ENCODE peak calls at places on chromosome 9, in four cellular contexts. K is K562, O is stomach, R is GM23338. C is an unnamed sample.

GRCh38 chr9:131270171-131271015 is 5.9 kb downstream of the FAM78A start:
- DNase-seq in R (no peak), K (peak; percentile 93), O (peak; percentile 46), C (peak; percentile 42)

GRCh38 chr9:34520505-34521385 is 2.0 kb downstream of the ENHO start:
- DNase-seq in R (no peak), O (no peak), K (no peak), C (no peak)

GRCh38 chr9:137524161-137524560 is 26.0 kb downstream of the PNPLA7 start:
- DNase-seq in O (no peak), R (no peak), K (no peak), C (no peak)

GRCh38 chr9:97046228-97046627 is 7.3 kb upstream of the CTSV start:
- DNase-seq in K (no peak), R (peak; percentile 80), O (peak; percentile 76), C (peak; percentile 79)

GRCh38 chr9:37437616-37438015 is 15.1 kb downstream of the GRHPR start:
- DNase-seq in R (no peak), K (no peak), O (no peak), C (no peak)

GRCh38 chr9:21549251-21549765 is 67.2 kb upstream of the IFNE start:
- DNase-seq in K (no peak), O (peak; percentile 47), R (no peak), C (no peak)

GRCh38 chr9:108270041-108270440 is 585.7 kb downstream of the ACTL7B start:
- DNase-seq in O (no peak), K (peak; percentile 14), R (no peak), C (no peak)

GRCh38 chr9:95107976-95108375 is 209.5 kb downstream of the FANCC start:
- DNase-seq in K (no peak), R (no peak), O (no peak), C (no peak)

GRCh38 chr9:137316012-137316981 is 14.2 kb upstream of the NRARP start:
- DNase-seq in O (peak; percentile 59), K (peak; percentile 95), R (peak; percentile 74), C (peak; percentile 55)

GRCh38 chr9:109967651-109968331 is 187.8 kb downstream of the PALM2AKAP2 start:
- DNase-seq in K (no peak), O (no peak), R (no peak), C (no peak)
- TF ChIP-seq POLR2AphosphoS5 in K (no peak), O (no peak), R (no peak), C (no peak)

DNA sequence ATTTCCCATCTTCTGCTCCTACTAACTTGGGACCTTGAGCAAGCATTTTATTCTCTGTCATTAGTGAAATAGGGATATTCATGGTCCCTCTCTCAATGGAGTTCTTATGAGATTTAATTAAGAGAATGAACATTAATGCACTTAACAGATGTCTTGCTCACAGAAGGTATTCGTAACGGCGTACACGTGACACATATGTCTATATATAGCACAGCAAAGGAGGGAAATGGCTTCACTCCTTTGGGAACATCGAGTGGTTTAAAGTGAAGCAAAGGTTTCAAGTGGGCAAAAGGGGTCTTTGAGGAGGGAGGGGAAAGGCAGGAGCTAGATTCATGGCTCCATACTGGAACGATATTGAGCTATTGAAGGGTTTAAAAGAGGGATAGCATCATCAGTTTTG is 24.6 kb downstream of the KDM4C start:
- DNase-seq in R (no peak), O (no peak), K (no peak), C (no peak)
- H3K4me1 ChIP-seq in R (peaks cover 54% of the 10 kb centered on the region), O (peaks cover 38% of the 10 kb centered on the region), K (peaks cover 4% of the 10 kb centered on the region), C (no peaks in the 10 kb centered on the region)

GRCh38 chr9:134742822-134743221 is 101.2 kb downstream of the COL5A1 start:
- DNase-seq in O (no peak), R (peak; percentile 65), K (no peak), C (no peak)
- TF ChIP-seq CTCF in O (no peak), R (peak; percentile 55), K (peak; percentile 14), C (no peak)

GRCh38 chr9:88388886-88389617 is 808 bp downstream of the SPIN1 start:
- DNase-seq in R (peak; percentile 82), O (peak; percentile 38), K (peak; percentile 87), C (peak; percentile 30)

GRCh38 chr9:88387733-88388202 is 476 bp upstream of the SPIN1 start:
- DNase-seq in O (peak; percentile 59), K (no peak), R (peak; percentile 68), C (peak; percentile 52)

GRCh38 chr9:88387035-88387732 is 1.1 kb upstream of the SPIN1 start:
- DNase-seq in K (peak; percentile 8), O (peak; percentile 34), R (no peak), C (no peak)

GRCh38 chr9:88390371-88390990 is 2.2 kb downstream of the SPIN1 start:
- DNase-seq in O (no peak), R (no peak), K (no peak), C (no peak)

GRCh38 chr9:88388203-88388885 is at the start of gene SPIN1:
- DNase-seq in O (peak; percentile 84), R (peak; percentile 89), K (peak; percentile 90), C (peak; percentile 73)
- TF ChIP-seq POLR2AphosphoS5 in O (peak; percentile 83), R (peak; percentile 12), K (no peak), C (peak; percentile 17)

DNA sequence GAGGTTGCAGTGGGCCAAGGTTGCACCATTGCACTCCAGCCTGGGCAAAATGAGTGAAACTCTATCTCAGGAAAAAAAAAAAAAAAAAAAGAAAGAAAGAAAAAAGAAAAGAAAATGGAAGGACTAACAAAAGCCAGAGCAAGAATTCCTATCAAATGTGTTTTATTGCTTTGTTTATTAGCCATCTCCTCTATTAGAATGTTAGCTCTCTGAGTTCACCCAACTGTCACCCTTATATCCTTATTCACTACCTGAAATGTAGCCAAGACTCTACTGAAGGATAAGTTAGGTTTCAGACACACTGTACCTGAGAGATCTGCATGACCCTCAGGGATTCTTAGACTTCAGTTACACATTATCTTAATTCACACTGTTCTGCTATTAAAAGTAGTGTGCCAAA is 177.9 kb downstream of the MAPKAP1 start:
- DNase-seq in K (no peak), R (no peak), O (no peak), C (no peak)
- H3K4me1 ChIP-seq in K (no peaks in the 10 kb centered on the region), R (peaks cover 26% of the 10 kb centered on the region), O (peaks cover 11% of the 10 kb centered on the region), C (no peaks in the 10 kb centered on the region)

C was measured in breast epithelium.